ENCODE peak calls at places on chromosome 15, in eight cellular contexts. H, L, Y, P, U, V, M and Z are unnamed samples.
A peak's percentile ranks its signal among the peaks of the same experiment; 100 is the strongest.

GRCh38 chr15:33149919-33150318 is 44.6 kb downstream of the FMN1 start:
- DNase-seq in U (no peak), H (no peak), Y (no peak), P (no peak), V (no peak), M (no peak), L (no peak), Z (no peak)

GRCh38 chr15:96150277-96150676 is 180.2 kb upstream of the NR2F2 start:
- DNase-seq in V (no peak), Y (no peak), M (no peak), H (no peak), L (no peak), U (no peak), P (no peak), Z (no peak)

GRCh38 chr15:29379647-29380046 is 110.0 kb upstream of the NSMCE3 start:
- DNase-seq in P (no peak), U (no peak), M (no peak), V (no peak), Y (no peak), H (no peak), L (no peak), Z (no peak)

GRCh38 chr15:74808840-74809229 is 3.8 kb upstream of the LMAN1L start:
- DNase-seq in Y (no peak), L (no peak), H (no peak), M (no peak), V (no peak), U (no peak), P (no peak), Z (no peak)

GRCh38 chr15:40155270-40155910 is 5.5 kb upstream of the BUB1B start:
- DNase-seq in H (no peak), M (no peak), P (no peak), L (peak; percentile 76), V (no peak), U (peak; percentile 13), Y (no peak), Z (no peak)

GRCh38 chr15:80898040-80898439 is 91.6 kb downstream of the MESD start:
- DNase-seq in M (no peak), P (no peak), Y (no peak), U (no peak), V (no peak), H (no peak), L (no peak), Z (no peak)

GRCh38 chr15:82021992-82022391 is 23.8 kb downstream of the MEX3B start:
- DNase-seq in U (no peak), Y (peak; percentile 32), M (no peak), L (peak; percentile 3), H (no peak), P (no peak), V (no peak), Z (no peak)

GRCh38 chr15:89307046-89307587 is 27.5 kb downstream of the POLG start:
- DNase-seq in U (no peak), L (no peak), P (no peak), Y (peak; percentile 53), V (no peak), M (no peak), H (no peak), Z (no peak)

GRCh38 chr15:69725957-69726356 is 273.3 kb downstream of the RPLP1 start:
- DNase-seq in U (no peak), H (no peak), L (no peak), P (no peak), V (no peak), Y (no peak), M (no peak), Z (no peak)

GRCh38 chr15:82937659-82938058 is 14.9 kb downstream of the HOMER2 start:
- DNase-seq in U (no peak), P (no peak), L (no peak), M (no peak), Y (no peak), H (no peak), V (no peak), Z (no peak)

GRCh38 chr15:78048410-78048946 is 29.0 kb downstream of the TBC1D2B start:
- DNase-seq in H (no peak), U (no peak), Y (no peak), M (no peak), P (no peak), V (no peak), L (no peak), Z (no peak)

GRCh38 chr15:98856540-98856907 is 151.1 kb downstream of the PGPEP1L start:
- DNase-seq in L (no peak), Y (peak; percentile 86), P (no peak), U (no peak), M (no peak), H (no peak), V (no peak), Z (no peak)

GRCh38 chr15:78396976-78397375 is 41.0 kb upstream of the IREB2 start:
- DNase-seq in M (peak; percentile 52), V (no peak), H (no peak), Y (peak; percentile 14), P (no peak), U (peak; percentile 62), L (peak; percentile 3), Z (no peak)

GRCh38 chr15:79004336-79004735 is 59.5 kb upstream of the CTSH start:
- DNase-seq in H (no peak), V (no peak), L (no peak), Y (peak; percentile 93), U (no peak), P (no peak), M (no peak), Z (no peak)

GRCh38 chr15:41350057-41350717 is 17.5 kb downstream of the NUSAP1 start:
- DNase-seq in H (no peak), U (no peak), V (no peak), Y (no peak), M (no peak), L (no peak), P (no peak), Z (no peak)

GRCh38 chr15:29162411-29162810 is 107.2 kb downstream of the NSMCE3 start:
- DNase-seq in Y (no peak), L (no peak), U (no peak), H (no peak), P (no peak), V (no peak), M (no peak), Z (no peak)

GRCh38 chr15:62413147-62413546 is 248.1 kb upstream of the C2CD4B start:
- DNase-seq in V (no peak), P (no peak), L (no peak), U (no peak), Y (no peak), M (no peak), H (no peak), Z (no peak)

GRCh38 chr15:69742361-69742760 is 289.7 kb downstream of the RPLP1 start:
- DNase-seq in L (no peak), H (no peak), U (no peak), Y (no peak), V (no peak), P (no peak), M (no peak), Z (no peak)

GRCh38 chr15:41494190-41494921 is 682 bp downstream of the ITPKA start:
- DNase-seq in L (no peak), M (peak; percentile 30), U (peak; percentile 85), V (peak; percentile 14), Y (peak; percentile 30), P (peak; percentile 80), H (peak; percentile 27), Z (no peak)

GRCh38 chr15:88449581-88449980 is 17.6 kb downstream of the MRPL46 start:
- DNase-seq in Y (no peak), H (no peak), P (no peak), M (no peak), U (no peak), V (no peak), L (no peak), Z (no peak)

GRCh38 chr15:67039349-67040075 is 25.9 kb upstream of the SMAD3 start:
- DNase-seq in Y (no peak), H (no peak), M (no peak), P (peak; percentile 79), U (no peak), L (no peak), V (no peak), Z (no peak)

GRCh38 chr15:90412356-90413194 is 24.5 kb downstream of the IQGAP1 start:
- DNase-seq in P (no peak), L (peak; percentile 64), Y (peak; percentile 81), H (no peak), U (peak; percentile 77), M (no peak), V (no peak), Z (no peak)

GRCh38 chr15:44675911-44676310 is 12.4 kb upstream of the SPG11 start:
- DNase-seq in L (no peak), M (no peak), V (no peak), Y (no peak), U (no peak), P (no peak), H (no peak), Z (no peak)

GRCh38 chr15:32844118-32844711 is 126.4 kb downstream of the GREM1 start:
- DNase-seq in L (no peak), M (no peak), Y (peak; percentile 54), H (no peak), V (peak; percentile 7), U (peak; percentile 24), P (no peak), Z (no peak)

GRCh38 chr15:28915935-28916334 is 30.2 kb downstream of the APBA2 start:
- DNase-seq in U (no peak), M (no peak), L (no peak), V (no peak), Y (no peak), H (no peak), P (no peak), Z (no peak)

GRCh38 chr15:78133801-78134200 is 2.6 kb upstream of the CIB2 start:
- DNase-seq in M (no peak), L (no peak), Y (no peak), V (no peak), U (peak; percentile 21), H (no peak), P (no peak), Z (no peak)

GRCh38 chr15:44295909-44296420 is 7.4 kb downstream of the GOLM2 start:
- DNase-seq in L (no peak), U (no peak), Y (no peak), M (no peak), P (no peak), V (no peak), H (no peak), Z (no peak)

GRCh38 chr15:73383310-73384185 is 14.8 kb upstream of the HCN4 start:
- DNase-seq in U (no peak), M (no peak), H (no peak), P (no peak), Y (no peak), V (no peak), L (no peak), Z (no peak)

GRCh38 chr15:90640862-90641261 is 76.3 kb upstream of the BLM start:
- DNase-seq in U (no peak), M (no peak), V (no peak), H (no peak), L (no peak), P (no peak), Y (no peak), Z (no peak)

GRCh38 chr15:60519218-60519617 is 40.3 kb upstream of the ICE2 start:
- DNase-seq in L (no peak), M (no peak), V (no peak), H (no peak), Y (no peak), U (no peak), P (no peak), Z (no peak)